ENCODE peak calls at places on chromosomes 1 and 21, in six cellular contexts. Z is body of pancreas, O is neural crest cell, F is RWPE1, B is A549, Q is HFFc6. K is an unnamed sample.

GRCh38 chr1:81414417-81415087 is 386.2 kb upstream of the ADGRL2 start:
- DNase-seq in Z (peak), Q (no peak), B (peak), F (peak), O (peak), K (peak)

GRCh38 chr1:112677501-112677900 is 3.0 kb downstream of the MOV10 start:
- DNase-seq in F (no peak), Q (no peak), Z (no peak), O (no peak), B (no peak), K (no peak)

GRCh38 chr1:37901191-37901892 is 42.0 kb upstream of the MTF1 start:
- DNase-seq in F (no peak), O (no peak), Z (no peak), B (no peak), Q (no peak), K (no peak)

GRCh38 chr1:99363531-99363930 is 99.2 kb downstream of the PLPPR4 start:
- DNase-seq in Q (no peak), Z (no peak), B (no peak), F (no peak), O (no peak), K (no peak)

GRCh38 chr1:236282159-236282716 is 480 bp upstream of the ERO1B start:
- DNase-seq in Q (peak), Z (no peak), O (no peak), F (peak), B (no peak), K (no peak)

GRCh38 chr1:64092851-64093371 is 110.5 kb upstream of the UBE2U start:
- DNase-seq in Z (no peak), Q (no peak), B (no peak), F (no peak), O (no peak), K (no peak)

GRCh38 chr1:226360106-226360746 is 47.7 kb downstream of the PARP1 start:
- DNase-seq in B (no peak), Q (no peak), O (no peak), Z (no peak), F (no peak), K (no peak)

GRCh38 chr1:84436907-84437667 is 38.8 kb downstream of the DNASE2B start:
- DNase-seq in F (no peak), Q (no peak), Z (no peak), B (no peak), O (no peak), K (no peak)

GRCh38 chr1:33433509-33434362 is 2.8 kb upstream of the PHC2 start:
- DNase-seq in B (peak), O (no peak), Z (peak), Q (peak), F (peak), K (peak)

GRCh38 chr1:173122344-173122880 is 71.7 kb upstream of the TNFSF18 start:
- DNase-seq in F (no peak), O (no peak), Q (no peak), B (no peak), Z (no peak), K (no peak)

GRCh38 chr1:99820546-99820945 is 29.6 kb upstream of the AGL start:
- DNase-seq in O (no peak), Q (no peak), Z (no peak), B (no peak), F (no peak), K (no peak)

GRCh38 chr1:17502326-17502778 is 37.1 kb upstream of the ARHGEF10L start:
- DNase-seq in F (peak), B (peak), O (peak), Q (peak), Z (peak), K (peak)

GRCh38 chr1:234869182-234870019 is 259.2 kb downstream of the TOMM20 start:
- DNase-seq in B (no peak), Q (no peak), Z (no peak), F (no peak), O (no peak), K (no peak)

GRCh38 chr1:155301342-155301841 is at the start of gene PKLR:
- DNase-seq in Q (no peak), Z (no peak), B (no peak), F (no peak), O (no peak), K (no peak)

GRCh38 chr1:227890451-227891222 is 57.1 kb downstream of the WNT9A start:
- DNase-seq in F (no peak), Q (no peak), Z (no peak), O (no peak), B (no peak), K (no peak)

GRCh38 chr1:96722161-96722908 is 751 bp downstream of the PTBP2 start:
- DNase-seq in Z (peak), B (peak), F (peak), O (peak), Q (peak), K (peak)

GRCh38 chr1:197027359-197027758 is 39.7 kb downstream of the F13B start:
- DNase-seq in Q (no peak), B (peak), O (no peak), F (no peak), Z (no peak), K (peak)

GRCh38 chr1:197944485-197944884 is 27.3 kb downstream of the LHX9 start:
- DNase-seq in Q (no peak), O (no peak), B (no peak), Z (no peak), F (no peak), K (no peak)

GRCh38 chr1:211257831-211258225 is 1.3 kb upstream of the RCOR3 start:
- DNase-seq in O (no peak), Z (no peak), Q (peak), B (no peak), F (no peak), K (no peak)

GRCh38 chr1:44819594-44820327 is 11.4 kb downstream of the BTBD19 start:
- DNase-seq in Q (peak), B (peak), Z (peak), F (peak), O (peak), K (peak)

GRCh38 chr1:60989745-60990718 is 92.3 kb upstream of the NFIA start:
- DNase-seq in F (no peak), O (no peak), Z (peak), B (no peak), Q (peak), K (no peak)

GRCh38 chr21:26550357-26550756 is 22.7 kb downstream of the CYYR1 start:
- DNase-seq in F (no peak), Z (no peak), O (no peak), B (no peak), Q (no peak), K (no peak)

GRCh38 chr1:216670118-216670870 is 52.9 kb downstream of the ESRRG start:
- DNase-seq in Q (no peak), Z (no peak), O (no peak), F (peak), B (peak), K (no peak)

GRCh38 chr1:9388628-9389184 is 96.0 kb downstream of the SPSB1 start:
- DNase-seq in B (peak), O (no peak), F (peak), Z (no peak), Q (no peak), K (peak)

GRCh38 chr1:18326171-18326950 is 154.4 kb upstream of the KLHDC7A start:
- DNase-seq in F (no peak), B (no peak), O (no peak), Z (no peak), Q (no peak), K (no peak)

GRCh38 chr1:223482766-223483165 is 89.6 kb downstream of the CCDC185 start:
- DNase-seq in O (no peak), F (no peak), B (no peak), Q (no peak), Z (no peak), K (no peak)

GRCh38 chr1:91795601-91796389 is 90.2 kb downstream of the TGFBR3 start:
- DNase-seq in Q (peak), B (no peak), O (no peak), F (no peak), Z (no peak), K (no peak)

GRCh38 chr1:2025491-2025981 is 6.4 kb downstream of the GABRD start:
- DNase-seq in Z (no peak), B (no peak), F (no peak), O (no peak), Q (no peak), K (no peak)

GRCh38 chr1:88145752-88146151 is 538.3 kb upstream of the PKN2 start:
- DNase-seq in O (no peak), Z (no peak), Q (no peak), B (peak), F (no peak), K (no peak)

DNA sequence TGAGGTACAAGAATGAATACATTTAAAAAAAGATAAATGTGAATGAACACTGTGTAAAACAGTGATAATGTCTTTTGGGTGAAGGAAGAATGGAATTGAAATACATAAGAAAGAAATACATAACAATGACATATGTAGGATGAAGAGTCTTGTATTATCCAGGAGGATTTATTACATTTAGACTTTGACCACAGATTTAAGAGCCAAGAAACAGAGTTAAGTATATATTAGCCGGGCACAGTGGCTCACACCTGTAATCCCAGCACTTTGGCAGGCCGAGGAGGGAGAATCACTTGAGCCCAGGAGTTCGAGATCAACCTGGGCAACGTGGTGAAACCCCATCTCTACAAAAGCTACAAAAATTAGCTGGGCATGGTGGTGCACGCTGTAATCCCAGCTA is 79.7 kb downstream of the SCCPDH start:
- DNase-seq in B (no peak), Z (no peak), F (no peak), Q (no peak), O (no peak), K (no peak)
- TF ChIP-seq CTCF in B (no peak), Z (no peak), F (no peak), Q (no peak), O (no peak), K (no peak)

GRCh38 chr1:208329291-208329690 is 85.1 kb upstream of the PLXNA2 start:
- DNase-seq in F (no peak), Q (peak), Z (no peak), O (no peak), B (no peak), K (no peak)
- TF ChIP-seq CTCF in F (no peak), Q (no peak), Z (no peak), O (no peak), B (no peak), K (no peak)

GRCh38 chr1:181104042-181104789 is 15.7 kb downstream of the IER5 start:
- DNase-seq in F (no peak), Q (no peak), B (peak), O (no peak), Z (no peak), K (no peak)

GRCh38 chr1:181103404-181103803 is 14.9 kb downstream of the IER5 start:
- DNase-seq in B (no peak), F (no peak), Q (no peak), Z (no peak), O (no peak), K (no peak)

GRCh38 chr1:181105134-181106021 is 16.9 kb downstream of the IER5 start:
- DNase-seq in Z (peak), B (peak), Q (peak), O (peak), F (peak), K (peak)

GRCh38 chr1:181106022-181106312 is 17.5 kb downstream of the IER5 start:
- DNase-seq in O (no peak), Q (no peak), F (no peak), B (no peak), Z (no peak), K (no peak)

DNA sequence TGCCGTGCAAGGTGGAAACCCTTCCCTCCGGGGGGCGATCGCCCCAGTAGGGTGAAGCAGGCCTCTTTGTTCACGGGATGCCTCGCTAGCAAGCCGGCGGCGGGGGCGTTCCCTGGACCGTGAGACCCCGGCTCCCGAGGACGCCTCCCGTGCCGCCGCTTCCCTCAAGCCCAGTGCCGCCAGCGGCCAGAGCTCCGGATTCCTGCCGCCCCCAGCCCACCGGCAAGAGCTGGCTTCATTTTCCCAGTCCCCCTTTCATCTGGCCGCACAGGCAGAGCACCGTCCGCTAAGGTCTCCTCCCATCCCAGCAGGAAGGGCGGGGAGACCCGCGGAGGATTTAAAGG is 16.3 kb downstream of the IER5 start:
- DNase-seq in F (no peak), O (peak), Z (peak), B (no peak), Q (no peak), K (peak)
- TF ChIP-seq CTCF in F (no peak), O (peak), Z (peak), B (no peak), Q (peak), K (no peak)

DNA sequence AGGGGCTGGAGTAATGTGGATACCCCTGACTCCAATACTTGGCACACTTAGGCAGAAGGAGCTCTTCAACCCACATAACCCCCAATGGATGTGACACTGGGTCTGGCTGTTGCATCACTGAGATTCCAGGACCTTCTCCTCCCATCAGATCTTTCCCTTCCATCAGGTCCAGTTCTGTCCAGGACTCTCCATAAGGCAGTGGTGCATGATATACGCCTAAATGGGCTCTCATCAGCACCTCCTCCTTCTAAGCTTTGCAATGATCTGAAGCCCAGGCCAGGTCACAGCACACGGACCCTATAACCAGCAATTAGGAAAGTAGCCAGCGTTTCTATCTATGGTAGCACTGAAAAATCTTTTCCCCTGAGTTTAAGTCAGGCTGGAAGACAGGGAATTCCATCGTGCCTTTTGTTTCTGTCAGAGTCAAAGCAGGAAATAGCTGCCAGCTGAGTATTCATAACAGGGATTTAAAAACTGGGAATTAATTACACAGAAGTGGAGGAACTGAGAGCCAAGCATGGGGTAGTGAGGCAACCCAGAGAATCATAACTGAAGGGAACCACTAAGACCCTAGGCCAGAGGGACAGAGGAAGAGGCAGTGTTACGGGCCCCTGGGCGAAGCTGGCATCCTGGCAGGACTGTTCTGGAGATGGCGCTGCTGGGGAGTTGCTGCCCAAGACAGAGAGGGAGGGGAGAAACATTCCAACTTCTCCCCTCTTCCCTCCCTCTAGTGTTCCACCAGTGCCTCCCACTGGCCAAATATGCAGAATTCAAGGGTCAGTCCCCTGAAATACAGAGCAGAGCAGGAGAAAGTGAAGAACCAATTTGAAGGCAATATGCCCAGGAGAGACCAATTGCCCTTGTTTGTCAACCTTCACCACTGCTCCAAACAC is 37.5 kb upstream of the HOOK1 start:
- DNase-seq in O (no peak), Z (no peak), F (no peak), Q (peak), B (no peak), K (no peak)
- TF ChIP-seq CTCF in O (no peak), Z (no peak), F (no peak), Q (peak), B (no peak), K (no peak)

GRCh38 chr1:109808703-109809102 is 45.0 kb upstream of the EPS8L3 start:
- DNase-seq in O (no peak), F (no peak), Q (no peak), Z (no peak), B (no peak), K (no peak)

GRCh38 chr1:109805486-109806180 is 41.9 kb upstream of the EPS8L3 start:
- DNase-seq in B (no peak), Q (no peak), O (no peak), Z (no peak), F (no peak), K (no peak)

GRCh38 chr1:109807398-109807795 is 43.7 kb upstream of the EPS8L3 start:
- DNase-seq in O (no peak), B (no peak), Q (no peak), Z (no peak), F (no peak), K (no peak)

GRCh38 chr1:109807822-109808680 is 44.3 kb upstream of the EPS8L3 start:
- DNase-seq in Q (peak), F (peak), O (no peak), B (peak), Z (no peak), K (peak)

DNA sequence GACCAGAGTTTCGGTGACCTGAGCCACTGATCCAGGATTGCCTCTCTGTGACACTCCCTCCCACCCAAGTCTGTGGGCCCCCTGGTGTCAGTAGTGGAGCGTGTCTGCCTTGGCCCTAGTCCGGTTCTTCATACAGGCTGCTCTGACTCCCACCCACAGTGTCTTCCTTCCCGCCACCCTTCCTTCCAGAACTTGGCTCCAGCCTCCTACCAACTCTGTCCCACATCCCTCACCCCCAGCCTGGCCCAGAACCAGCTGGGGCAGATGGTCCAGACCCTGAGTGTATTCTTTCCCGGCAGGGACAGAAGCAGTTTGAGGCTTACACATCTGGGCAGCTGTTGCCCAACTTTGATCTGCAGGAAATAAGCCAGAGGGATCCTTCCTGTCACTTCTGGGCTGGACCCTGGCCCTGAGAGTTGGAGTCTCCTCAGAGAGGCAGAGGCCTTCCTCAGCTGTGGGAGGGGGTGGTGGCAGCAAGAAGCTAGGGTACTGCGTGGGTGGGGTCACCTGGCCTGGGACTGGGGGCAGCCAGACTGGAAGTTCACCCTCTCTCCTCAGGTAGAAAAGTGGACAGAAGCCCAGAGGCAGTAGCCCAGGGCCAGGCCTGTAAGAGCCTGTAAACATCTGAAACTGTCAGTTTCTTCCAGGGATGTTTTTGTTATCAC is 43.1 kb upstream of the EPS8L3 start:
- DNase-seq in Q (no peak), B (no peak), F (no peak), O (no peak), Z (no peak), K (no peak)
- TF ChIP-seq CTCF in Q (peak), B (no peak), F (no peak), O (no peak), Z (no peak), K (no peak)